ENCODE peak calls at places on chromosomes 4 and X, in five cellular contexts. E is neural progenitor cell, B is HCT116, N is hepatocyte, M is PC-3. S is an unnamed sample.

GRCh38 chr4:151788021-151788420 is 27.2 kb upstream of the GATB start:
- DNase-seq in M (no peak), B (no peak), E (no peak), N (no peak), S (no peak)

GRCh38 chrX:989959-990510 is 222.4 kb downstream of the CRLF2 start:
- DNase-seq in B (peak; percentile 78), E (peak; percentile 34), N (peak; percentile 48), M (no peak), S (peak; percentile 11)

GRCh38 chr4:6742989-6743388 is 27.0 kb downstream of the BLOC1S4 start:
- DNase-seq in M (no peak), E (no peak), B (no peak), N (no peak), S (no peak)

GRCh38 chr4:119039779-119040178 is 95.9 kb upstream of the MYOZ2 start:
- DNase-seq in B (peak; percentile 16), M (no peak), N (peak; percentile 40), E (peak; percentile 77), S (no peak)

GRCh38 chr4:189940178-189941004 is at the start of gene FRG1:
- DNase-seq in E (peak; percentile 95), B (peak; percentile 87), M (peak; percentile 87), N (peak; percentile 97), S (peak; percentile 95)

GRCh38 chr4:142452132-142452855 is 393.8 kb downstream of the INPP4B start:
- DNase-seq in E (peak; percentile 27), B (no peak), N (no peak), M (peak; percentile 44), S (no peak)

GRCh38 chr4:155772459-155773195 is 13.8 kb downstream of the GUCY1B1 start:
- DNase-seq in B (no peak), M (no peak), E (no peak), N (no peak), S (no peak)

GRCh38 chrX:32118832-32119231 is 1047.0 kb upstream of the FTHL17 start:
- DNase-seq in E (no peak), M (no peak), N (no peak), B (no peak), S (no peak)

GRCh38 chr4:15479089-15479912 is 9.6 kb downstream of the CC2D2A start:
- DNase-seq in E (peak; percentile 87), B (peak; percentile 82), M (peak; percentile 81), N (peak; percentile 86), S (peak; percentile 92)

GRCh38 chrX:53746718-53747117 is 60.2 kb upstream of the HUWE1 start:
- DNase-seq in N (no peak), M (no peak), B (no peak), E (no peak), S (no peak)

GRCh38 chr4:117311215-117311614 is 225.8 kb upstream of the TRAM1L1 start:
- DNase-seq in N (no peak), M (no peak), B (no peak), E (no peak), S (no peak)

GRCh38 chr4:98970386-98970785 is 25.1 kb upstream of the METAP1 start:
- DNase-seq in M (peak; percentile 9), E (no peak), B (no peak), N (no peak), S (no peak)

GRCh38 chr4:145545538-145546224 is 64.0 kb downstream of the SMAD1 start:
- DNase-seq in N (peak; percentile 62), E (no peak), M (peak; percentile 97), B (peak; percentile 41), S (peak; percentile 77)

GRCh38 chrX:38768079-38768478 is 33.2 kb upstream of the MID1IP1 start:
- DNase-seq in N (peak; percentile 19), M (peak; percentile 52), E (no peak), B (no peak), S (peak; percentile 9)

GRCh38 chr4:77817304-77818076 is 1.7 kb downstream of the CNOT6L start:
- DNase-seq in E (no peak), N (peak; percentile 57), B (no peak), M (no peak), S (no peak)

GRCh38 chr4:48755287-48755686 is 24.8 kb downstream of the FRYL start:
- DNase-seq in E (no peak), N (no peak), M (no peak), B (no peak), S (no peak)

GRCh38 chr4:48756689-48757220 is 23.3 kb downstream of the FRYL start:
- DNase-seq in B (no peak), E (no peak), N (no peak), M (no peak), S (no peak)

GRCh38 chr4:48748949-48749596 is 31.0 kb downstream of the FRYL start:
- DNase-seq in M (no peak), B (no peak), N (peak; percentile 12), E (no peak), S (peak; percentile 4)

GRCh38 chr4:48752726-48753125 is 27.4 kb downstream of the FRYL start:
- DNase-seq in E (no peak), B (no peak), M (no peak), N (no peak), S (no peak)

DNA sequence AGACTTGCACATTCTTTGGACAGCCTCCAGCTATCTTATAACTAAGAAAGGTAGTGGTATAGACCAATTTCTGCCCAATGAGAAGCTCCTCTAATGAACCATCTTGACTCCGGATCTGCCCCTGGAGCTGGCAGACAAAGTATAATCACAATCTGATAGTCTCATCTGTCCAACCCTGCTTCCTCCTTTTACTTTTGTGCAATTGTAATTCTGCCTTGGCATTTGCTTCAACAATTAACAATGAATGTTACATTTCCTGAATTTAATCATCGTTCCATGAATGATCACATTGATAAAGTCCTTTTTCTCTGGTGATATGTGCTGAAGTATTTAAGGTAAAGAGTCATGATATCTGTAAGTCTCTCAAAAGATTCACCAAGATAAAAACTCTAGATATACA is 27.8 kb downstream of the FRYL start:
- DNase-seq in E (no peak), M (no peak), N (no peak), B (no peak), S (no peak)
- H3K27ac ChIP-seq in E (no peak overlapping the region), M (no peak overlapping the region), N (no peak overlapping the region), B (no peak overlapping the region), S (no peak overlapping the region)

GRCh38 chr4:110612631-110613269 is 10.1 kb downstream of the PITX2 start:
- DNase-seq in M (no peak), N (no peak), E (no peak), B (no peak), S (no peak)

GRCh38 chr4:110609044-110609750 is 13.7 kb downstream of the PITX2 start:
- DNase-seq in N (no peak), E (peak; percentile 52), M (peak; percentile 24), B (no peak), S (no peak)

GRCh38 chr4:110611968-110612447 is 10.9 kb downstream of the PITX2 start:
- DNase-seq in M (no peak), E (no peak), N (no peak), B (no peak), S (no peak)

GRCh38 chr4:110610620-110610939 is 12.3 kb downstream of the PITX2 start:
- DNase-seq in M (no peak), N (no peak), E (no peak), B (no peak), S (no peak)

DNA sequence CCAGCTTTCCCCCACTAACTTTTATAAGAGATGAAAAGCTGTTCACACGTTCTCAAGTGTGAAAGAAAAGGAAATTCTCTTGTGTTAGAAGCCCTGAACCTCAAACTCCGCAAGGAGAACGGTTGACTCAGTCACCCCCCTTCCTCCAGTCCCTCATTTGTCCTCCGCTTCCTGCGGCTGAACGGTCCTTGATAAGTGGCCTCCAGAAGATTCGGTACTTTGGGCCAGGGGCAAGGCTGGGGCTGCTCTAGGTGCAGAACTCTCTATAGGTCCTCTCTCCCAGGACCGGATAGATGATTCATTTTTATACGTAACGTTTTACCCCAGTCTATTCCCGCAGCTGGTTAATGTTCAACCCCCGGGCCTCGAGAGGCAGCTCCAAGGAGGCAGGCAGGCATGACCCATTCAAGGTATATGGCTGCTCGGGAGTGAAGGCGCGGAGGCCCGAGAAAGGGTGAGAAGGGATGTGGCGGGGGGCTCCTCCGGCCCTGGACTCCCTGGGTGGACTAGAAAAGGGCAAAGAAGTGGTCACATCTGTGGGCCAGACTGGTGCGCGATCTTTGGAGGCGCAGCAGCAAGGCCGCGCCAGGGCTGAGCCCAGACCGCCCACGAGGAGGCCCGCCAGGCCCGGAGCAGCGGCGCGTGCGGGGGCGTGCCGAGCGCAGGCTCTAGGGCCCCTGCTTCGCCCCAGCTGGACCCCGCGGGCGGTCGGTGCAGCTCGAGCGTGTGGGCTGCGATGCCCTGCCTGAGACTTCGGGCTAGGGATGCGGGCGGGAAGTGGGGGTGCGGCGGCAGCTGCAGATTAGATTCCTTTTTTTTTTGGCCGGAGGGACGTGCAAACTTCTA is 11.7 kb downstream of the PITX2 start:
- DNase-seq in B (no peak), M (no peak), N (no peak), E (no peak), S (no peak)
- TF ChIP-seq EZH2 in B (no peak), M (no peak), N (no peak), E (no peak), S (no peak)

DNA sequence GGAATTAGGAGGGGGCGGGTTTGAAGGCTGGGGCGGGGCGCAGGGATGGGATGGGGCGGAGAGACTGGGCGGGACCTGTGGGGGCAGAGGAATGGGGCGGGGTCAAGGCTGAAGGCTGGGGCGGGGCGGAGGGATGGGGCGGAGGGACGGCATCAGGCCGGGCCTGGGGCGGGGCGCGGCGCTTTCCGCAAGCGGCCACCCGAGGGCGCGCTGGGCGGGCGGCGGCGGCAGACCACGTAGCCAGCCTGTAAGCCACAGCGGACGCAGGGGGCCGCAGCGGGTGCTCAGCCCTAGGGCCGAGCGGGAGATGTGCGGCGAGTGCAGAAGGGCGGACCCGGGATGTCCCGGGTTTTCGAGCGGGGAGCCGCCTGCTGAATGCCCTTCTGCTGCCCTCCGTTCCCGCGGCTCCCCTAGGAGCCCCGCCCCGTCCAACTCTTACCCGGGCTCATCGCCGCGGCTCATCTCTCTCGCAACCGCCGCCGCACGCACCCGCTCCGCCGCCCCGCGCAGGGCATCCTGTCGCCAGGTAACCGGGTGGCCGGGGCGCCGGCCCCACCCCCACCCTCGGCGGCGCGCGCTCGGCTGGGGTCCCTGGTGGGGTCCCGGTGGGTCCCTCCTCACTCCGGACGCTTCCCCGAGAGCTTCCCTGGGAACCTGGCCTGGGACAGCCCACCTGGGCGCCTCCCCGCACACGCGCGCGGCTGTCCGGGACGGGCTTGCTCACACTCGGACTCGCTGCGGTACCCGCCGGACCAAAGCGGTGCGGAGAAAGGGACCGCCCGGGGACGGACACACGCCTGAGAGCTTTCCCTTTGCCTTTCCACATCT is at the start of gene CCDC110:
- DNase-seq in M (peak; percentile 76), E (peak; percentile 97), N (peak; percentile 98), B (peak; percentile 80), S (peak; percentile 95)
- H3K27ac ChIP-seq in M (no peak within 1 kb of the TSS), E (no peak within 1 kb of the TSS), N (peak within 1 kb of the TSS; percentile 31), B (peak within 1 kb of the TSS; percentile 42), S (no peak within 1 kb of the TSS)

DNA sequence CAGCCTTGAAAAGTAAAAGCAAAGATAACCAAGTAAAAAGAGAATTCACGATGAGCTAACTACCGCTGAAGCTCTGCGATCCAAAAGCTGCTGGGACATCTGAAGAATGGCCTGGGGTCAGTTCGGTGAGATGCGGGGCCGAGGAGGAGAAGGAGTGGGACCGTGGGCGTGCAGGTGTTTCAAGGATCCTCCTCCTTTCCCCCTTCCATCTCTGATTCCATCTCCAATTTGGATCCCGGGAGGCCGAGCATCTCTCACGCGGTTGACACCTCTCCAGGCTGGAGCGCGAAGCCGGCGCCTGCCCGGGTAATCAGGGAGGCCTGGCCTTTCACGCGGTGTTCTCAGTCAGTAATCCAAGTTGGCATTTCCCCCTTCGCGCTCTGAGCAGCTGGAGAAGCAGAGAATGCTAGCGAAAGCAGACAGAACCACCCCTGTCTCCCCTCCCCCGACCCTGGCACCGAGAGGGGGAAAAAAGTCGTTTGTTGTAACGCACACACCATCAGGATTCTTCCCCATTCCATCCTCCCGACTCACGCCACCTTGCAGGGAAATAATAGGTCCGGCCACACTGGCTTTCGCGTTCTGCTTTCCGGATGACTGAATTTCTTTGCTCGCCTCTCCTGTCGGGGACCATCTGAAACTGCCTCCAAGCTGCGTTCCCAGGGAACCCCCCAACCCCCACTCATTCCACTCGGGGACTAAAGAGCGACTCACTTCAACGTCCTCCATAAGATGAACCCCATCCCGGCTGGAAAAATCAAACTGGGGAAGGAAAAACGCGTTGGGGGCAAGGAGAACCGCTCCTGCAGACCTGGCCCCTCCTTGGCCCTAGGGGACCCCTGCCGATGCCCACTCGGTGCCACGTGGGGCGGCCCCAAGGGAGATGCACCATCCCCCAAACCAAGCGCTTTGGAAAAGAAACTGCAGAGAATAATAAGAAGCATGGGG is 6.5 kb downstream of the NEUROG2 start:
- DNase-seq in E (peak; percentile 73), B (no peak), N (no peak), M (peak; percentile 35), S (no peak)
- TF ChIP-seq EZH2 in E (no peak), B (no peak), N (no peak), M (no peak), S (peak; percentile 22)